ENCODE peak calls at places on chromosomes 2 and 18, in six cellular contexts. One of them, this sample, is unnamed.

GRCh38 chr2:44918095-44918775 is 23.3 kb upstream of the SIX3 start:
- DNase-seq in kidney epithelial cell: peak; percentile 75
- DNase-seq in GM12892: no peak
- DNase-seq in HCT116: no peak
- DNase-seq in kidney tubule cell: peak; percentile 90
- DNase-seq in stimulated activated CD8-positive, alpha-beta memory T cell treated with anti-CD3 and anti-CD28 coated beads, Interleukin-2, amount 100 ng/mL, for 1 hour: no peak
- DNase-seq in this sample: no peak

GRCh38 chr18:8668381-8668780 is 37.0 kb upstream of the MTCL1 start:
- DNase-seq in stimulated activated CD8-positive, alpha-beta memory T cell treated with anti-CD3 and anti-CD28 coated beads, Interleukin-2, amount 100 ng/mL, for 1 hour: no peak
- DNase-seq in kidney epithelial cell: no peak
- DNase-seq in kidney tubule cell: no peak
- DNase-seq in GM12892: no peak
- DNase-seq in HCT116: no peak
- DNase-seq in this sample: no peak

GRCh38 chr2:67790622-67791021 is 272.2 kb downstream of the C1D start:
- DNase-seq in GM12892: no peak
- DNase-seq in stimulated activated CD8-positive, alpha-beta memory T cell treated with anti-CD3 and anti-CD28 coated beads, Interleukin-2, amount 100 ng/mL, for 1 hour: no peak
- DNase-seq in HCT116: no peak
- DNase-seq in kidney tubule cell: peak; percentile 71
- DNase-seq in kidney epithelial cell: peak; percentile 58
- DNase-seq in this sample: no peak

GRCh38 chr2:159131882-159132281 is 154.6 kb downstream of the WDSUB1 start:
- DNase-seq in HCT116: peak; percentile 43
- DNase-seq in kidney tubule cell: peak; percentile 83
- DNase-seq in kidney epithelial cell: peak; percentile 63
- DNase-seq in GM12892: no peak
- DNase-seq in stimulated activated CD8-positive, alpha-beta memory T cell treated with anti-CD3 and anti-CD28 coated beads, Interleukin-2, amount 100 ng/mL, for 1 hour: no peak
- DNase-seq in this sample: no peak

GRCh38 chr2:236040600-236041328 is 127.4 kb downstream of the GBX2 start:
- DNase-seq in GM12892: no peak
- DNase-seq in kidney tubule cell: peak; percentile 80
- DNase-seq in stimulated activated CD8-positive, alpha-beta memory T cell treated with anti-CD3 and anti-CD28 coated beads, Interleukin-2, amount 100 ng/mL, for 1 hour: no peak
- DNase-seq in kidney epithelial cell: no peak
- DNase-seq in HCT116: no peak
- DNase-seq in this sample: no peak

GRCh38 chr2:126793885-126794613 is 104.6 kb upstream of the TEX51 start:
- DNase-seq in stimulated activated CD8-positive, alpha-beta memory T cell treated with anti-CD3 and anti-CD28 coated beads, Interleukin-2, amount 100 ng/mL, for 1 hour: no peak
- DNase-seq in kidney tubule cell: no peak
- DNase-seq in GM12892: no peak
- DNase-seq in HCT116: no peak
- DNase-seq in kidney epithelial cell: no peak
- DNase-seq in this sample: no peak

GRCh38 chr2:168587302-168587701 is 131.2 kb downstream of the CERS6 start:
- DNase-seq in GM12892: no peak
- DNase-seq in stimulated activated CD8-positive, alpha-beta memory T cell treated with anti-CD3 and anti-CD28 coated beads, Interleukin-2, amount 100 ng/mL, for 1 hour: no peak
- DNase-seq in HCT116: no peak
- DNase-seq in kidney epithelial cell: no peak
- DNase-seq in kidney tubule cell: no peak
- DNase-seq in this sample: no peak

GRCh38 chr2:28801726-28802125 is 8.9 kb upstream of the SPDYA start:
- DNase-seq in stimulated activated CD8-positive, alpha-beta memory T cell treated with anti-CD3 and anti-CD28 coated beads, Interleukin-2, amount 100 ng/mL, for 1 hour: no peak
- DNase-seq in GM12892: no peak
- DNase-seq in kidney tubule cell: no peak
- DNase-seq in HCT116: no peak
- DNase-seq in kidney epithelial cell: no peak
- DNase-seq in this sample: no peak

GRCh38 chr2:230591850-230592249 is 120.8 kb upstream of the CAB39 start:
- DNase-seq in HCT116: no peak
- DNase-seq in kidney tubule cell: no peak
- DNase-seq in kidney epithelial cell: no peak
- DNase-seq in GM12892: no peak
- DNase-seq in stimulated activated CD8-positive, alpha-beta memory T cell treated with anti-CD3 and anti-CD28 coated beads, Interleukin-2, amount 100 ng/mL, for 1 hour: no peak
- DNase-seq in this sample: no peak

GRCh38 chr2:45283764-45284620 is 274.7 kb upstream of the SIX2 start:
- DNase-seq in kidney epithelial cell: no peak
- DNase-seq in GM12892: no peak
- DNase-seq in stimulated activated CD8-positive, alpha-beta memory T cell treated with anti-CD3 and anti-CD28 coated beads, Interleukin-2, amount 100 ng/mL, for 1 hour: no peak
- DNase-seq in HCT116: peak; percentile 23
- DNase-seq in kidney tubule cell: peak; percentile 34
- DNase-seq in this sample: no peak

GRCh38 chr2:71609029-71609428 is 155.7 kb downstream of the DYSF start:
- DNase-seq in kidney tubule cell: no peak
- DNase-seq in GM12892: no peak
- DNase-seq in kidney epithelial cell: no peak
- DNase-seq in stimulated activated CD8-positive, alpha-beta memory T cell treated with anti-CD3 and anti-CD28 coated beads, Interleukin-2, amount 100 ng/mL, for 1 hour: no peak
- DNase-seq in HCT116: no peak
- DNase-seq in this sample: no peak

GRCh38 chr18:28466213-28466612 is 289.3 kb upstream of the CDH2 start:
- DNase-seq in stimulated activated CD8-positive, alpha-beta memory T cell treated with anti-CD3 and anti-CD28 coated beads, Interleukin-2, amount 100 ng/mL, for 1 hour: no peak
- DNase-seq in GM12892: no peak
- DNase-seq in kidney tubule cell: no peak
- DNase-seq in HCT116: no peak
- DNase-seq in kidney epithelial cell: no peak
- DNase-seq in this sample: no peak

GRCh38 chr2:168118733-168119518 is 128.5 kb downstream of the STK39 start:
- DNase-seq in kidney tubule cell: peak; percentile 74
- DNase-seq in stimulated activated CD8-positive, alpha-beta memory T cell treated with anti-CD3 and anti-CD28 coated beads, Interleukin-2, amount 100 ng/mL, for 1 hour: no peak
- DNase-seq in kidney epithelial cell: peak; percentile 28
- DNase-seq in HCT116: peak; percentile 21
- DNase-seq in GM12892: no peak
- DNase-seq in this sample: peak; percentile 57

This sample was measured in glomerular endothelial cell.